ENCODE peak calls at places on chromosomes 11 and 22, in nine cellular contexts. P is aorta, U is neuronal stem cell, K is PC-3, B is suprapubic skin, R is coronary artery, D is RWPE2, M is GM12865, E is left ventricle myocardium inferior. T is an unnamed sample.

GRCh38 chr22:46061431-46062231 is 84.7 kb upstream of the WNT7B start:
- DNase-seq in P (peak), U (peak), E (peak), D (no peak), K (no peak), R (peak), M (no peak), B (peak), T (no peak)

GRCh38 chr11:71489311-71490043 is 36.5 kb downstream of the NADSYN1 start:
- DNase-seq in D (peak), B (no peak), P (no peak), M (peak), U (no peak), K (peak), E (no peak), R (no peak), T (no peak)

GRCh38 chr11:33324211-33324985 is 67.2 kb downstream of the HIPK3 start:
- DNase-seq in K (no peak), P (no peak), M (peak), U (no peak), R (no peak), B (no peak), E (no peak), D (no peak), T (no peak)

GRCh38 chr11:44264126-44264749 is 45.7 kb downstream of the ALX4 start:
- DNase-seq in B (no peak), K (no peak), U (no peak), E (no peak), D (no peak), P (no peak), R (no peak), M (no peak), T (no peak)

GRCh38 chr11:59791639-59792038 is 18.9 kb downstream of the MRPL16 start:
- DNase-seq in M (no peak), K (no peak), D (no peak), P (no peak), E (no peak), U (no peak), B (no peak), R (no peak), T (no peak)

GRCh38 chr11:3627291-3627690 is 14.5 kb downstream of the ART5 start:
- DNase-seq in D (no peak), U (no peak), P (no peak), K (no peak), M (no peak), R (no peak), B (no peak), E (no peak), T (peak)

GRCh38 chr22:19663286-19663815 is 51.0 kb upstream of the SEPTIN5 start:
- DNase-seq in R (no peak), U (no peak), K (peak), E (peak), M (peak), D (no peak), P (peak), B (no peak), T (peak)

GRCh38 chr22:48944433-48944755 is 883.3 kb downstream of the BRD1 start:
- DNase-seq in K (no peak), D (no peak), U (no peak), R (peak), B (peak), E (no peak), M (no peak), P (no peak), T (no peak)

GRCh38 chr11:42237701-42238235 is 778.3 kb upstream of the LRRC4C start:
- DNase-seq in R (no peak), K (peak), P (no peak), D (no peak), U (no peak), M (no peak), E (no peak), B (no peak), T (peak)

GRCh38 chr22:27982106-27982505 is 63.0 kb upstream of the PITPNB start:
- DNase-seq in D (no peak), K (no peak), M (no peak), U (no peak), B (no peak), P (no peak), E (no peak), R (peak), T (no peak)

GRCh38 chr11:86151188-86152005 is 82.5 kb upstream of the PICALM start:
- DNase-seq in E (peak), D (no peak), P (peak), B (no peak), M (peak), R (peak), K (peak), U (no peak), T (no peak)

GRCh38 chr11:95922536-95923440 is 1.1 kb downstream of the MTMR2 start:
- DNase-seq in R (no peak), B (no peak), M (no peak), P (no peak), K (peak), E (no peak), U (no peak), D (no peak), T (no peak)

GRCh38 chr22:33887173-33887572 is 33.1 kb downstream of the LARGE1 start:
- DNase-seq in U (no peak), K (no peak), R (no peak), P (no peak), M (no peak), B (no peak), E (no peak), D (no peak), T (no peak)

GRCh38 chr11:67271548-67272284 is 5.4 kb downstream of the GRK2 start:
- DNase-seq in P (peak), R (peak), E (no peak), U (no peak), B (peak), M (peak), D (peak), K (no peak), T (no peak)

GRCh38 chr11:44000731-44001130 is 47.0 kb upstream of the ACCSL start:
- DNase-seq in R (no peak), K (no peak), U (no peak), P (no peak), M (no peak), B (no peak), E (no peak), D (no peak), T (no peak)

GRCh38 chr11:64539239-64539638 is 51.8 kb upstream of the SLC22A12 start:
- DNase-seq in E (no peak), B (peak), M (no peak), U (no peak), D (no peak), P (no peak), R (no peak), K (no peak), T (no peak)

GRCh38 chr11:68992743-68993255 is 12.0 kb upstream of the MRGPRD start:
- DNase-seq in E (no peak), B (peak), K (no peak), R (no peak), D (no peak), M (no peak), P (peak), U (no peak), T (no peak)

GRCh38 chr11:64138413-64138812 is 27.5 kb downstream of the MACROD1 start:
- DNase-seq in R (no peak), P (no peak), D (no peak), B (no peak), U (no peak), E (no peak), K (no peak), M (no peak), T (no peak)

GRCh38 chr11:65606876-65607613 is 7.0 kb downstream of the MAP3K11 start:
- DNase-seq in P (peak), E (peak), B (peak), U (peak), M (no peak), D (no peak), K (no peak), R (peak), T (peak)

GRCh38 chr11:15687342-15687741 is 572.6 kb downstream of the INSC start:
- DNase-seq in E (no peak), B (no peak), R (no peak), P (no peak), M (no peak), U (no peak), D (no peak), K (no peak), T (no peak)

GRCh38 chr11:1750481-1750839 is at the start of gene IFITM10:
- DNase-seq in B (no peak), E (peak), R (no peak), U (no peak), P (peak), K (no peak), D (peak), M (no peak), T (no peak)

GRCh38 chr11:134506046-134506445 is 94.0 kb upstream of the B3GAT1 start:
- DNase-seq in U (no peak), E (no peak), D (no peak), B (no peak), R (no peak), P (no peak), M (no peak), K (no peak), T (no peak)

GRCh38 chr11:73310076-73310475 is 2.0 kb downstream of the ARHGEF17 start:
- DNase-seq in M (no peak), B (no peak), R (no peak), D (no peak), P (peak), E (no peak), K (no peak), U (no peak), T (no peak)

GRCh38 chr11:80503990-80504389 is 1063.2 kb upstream of the TENM4 start:
- DNase-seq in P (no peak), K (no peak), D (no peak), U (no peak), B (no peak), E (no peak), M (no peak), R (no peak), T (no peak)

GRCh38 chr22:50599816-50600454 is 658 bp upstream of the MAPK8IP2 start:
- DNase-seq in B (peak), U (peak), E (peak), M (peak), R (no peak), P (peak), K (peak), D (peak), T (no peak)

GRCh38 chr11:859394-860131 is 16.9 kb downstream of the TSPAN4 start:
- DNase-seq in M (no peak), R (no peak), K (peak), D (no peak), P (peak), E (peak), U (no peak), B (no peak), T (no peak)

GRCh38 chr11:3056296-3057068 is 741 bp downstream of the CARS1 start:
- DNase-seq in U (no peak), B (no peak), P (no peak), D (no peak), R (no peak), K (peak), E (no peak), M (peak), T (no peak)

GRCh38 chr11:115652094-115652493 is 147.9 kb upstream of the CADM1 start:
- DNase-seq in U (no peak), K (no peak), B (no peak), R (no peak), E (no peak), P (no peak), D (no peak), M (no peak), T (no peak)

GRCh38 chr22:21736084-21736642 is 569 bp upstream of the YPEL1 start:
- DNase-seq in E (no peak), U (no peak), K (no peak), R (no peak), D (no peak), P (no peak), B (no peak), M (no peak), T (no peak)

GRCh38 chr11:2988996-2989395 is 3.1 kb downstream of the NAP1L4 start:
- DNase-seq in E (no peak), M (peak), B (no peak), P (no peak), K (no peak), R (no peak), U (no peak), D (no peak), T (peak)

GRCh38 chr11:11374358-11375148 is 21.5 kb upstream of the CSNK2A3 start:
- DNase-seq in K (no peak), R (no peak), P (no peak), E (no peak), U (no peak), M (no peak), B (no peak), D (no peak), T (no peak)

GRCh38 chr11:131467645-131468270 is 97.3 kb downstream of the NTM start:
- DNase-seq in K (no peak), B (no peak), M (no peak), D (no peak), P (no peak), U (no peak), R (no peak), E (no peak), T (no peak)

GRCh38 chr22:31852691-31853370 is 91.5 kb upstream of the YWHAH start:
- DNase-seq in E (no peak), B (peak), P (no peak), U (no peak), M (no peak), R (no peak), D (no peak), K (no peak), T (no peak)

GRCh38 chr11:122628691-122629555 is 26.6 kb upstream of the UBASH3B start:
- DNase-seq in M (peak), P (peak), U (peak), E (peak), R (no peak), D (no peak), K (peak), B (no peak), T (no peak)

GRCh38 chr11:57901278-57901677 is 122.4 kb upstream of the OR9Q1 start:
- DNase-seq in D (no peak), K (no peak), R (no peak), U (no peak), B (no peak), M (no peak), E (no peak), P (no peak), T (no peak)

GRCh38 chr22:46641829-46642266 is 21.7 kb downstream of the GRAMD4 start:
- DNase-seq in U (no peak), K (no peak), M (no peak), R (no peak), E (no peak), B (no peak), P (no peak), D (no peak), T (peak)

GRCh38 chr11:18567081-18567480 is 21.5 kb downstream of the UEVLD start:
- DNase-seq in D (no peak), U (no peak), M (no peak), B (no peak), E (no peak), R (no peak), P (no peak), K (no peak), T (no peak)

GRCh38 chr11:18566406-18566805 is 22.1 kb downstream of the UEVLD start:
- DNase-seq in E (no peak), U (no peak), K (no peak), D (no peak), M (no peak), R (no peak), P (no peak), B (no peak), T (no peak)

GRCh38 chr11:18563090-18563730 is 25.3 kb downstream of the UEVLD start:
- DNase-seq in D (no peak), R (no peak), E (no peak), B (no peak), P (no peak), U (no peak), K (no peak), M (no peak), T (no peak)

GRCh38 chr11:18564149-18564548 is 24.4 kb downstream of the UEVLD start:
- DNase-seq in B (no peak), U (no peak), R (no peak), K (no peak), M (no peak), E (no peak), P (no peak), D (no peak), T (no peak)
- H3K4me3 ChIP-seq in B (no peak), U (no peak), R (no peak), K (no peak), M (no peak), E (no peak), P (no peak), D (no peak), T (no peak)

DNA sequence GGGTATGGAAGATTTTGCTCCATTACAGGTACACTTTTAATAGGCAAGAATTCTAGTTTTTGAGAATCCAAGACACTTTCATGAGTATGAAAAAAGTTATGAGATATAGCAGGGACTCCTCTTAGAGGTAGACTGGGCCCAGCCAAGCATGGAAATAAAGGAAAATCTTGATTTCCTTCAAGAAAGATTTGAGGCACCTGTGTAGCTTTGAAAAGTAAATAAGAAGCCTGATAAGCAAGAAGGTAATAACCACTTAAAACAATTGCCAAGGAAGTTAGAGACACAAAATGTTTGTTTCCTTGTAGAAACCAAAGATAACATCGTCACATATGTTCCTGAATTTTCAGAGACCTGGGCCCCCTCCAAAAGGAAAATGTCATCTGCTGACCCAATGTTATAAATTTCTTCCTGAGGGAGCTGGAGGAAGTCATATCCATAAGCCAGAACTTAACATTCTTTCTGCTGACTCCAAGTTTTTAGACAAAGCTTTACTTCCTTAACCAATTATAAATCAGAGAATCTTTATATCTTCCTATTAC is 314.5 kb upstream of the ANO3 start:
- DNase-seq in U (no peak), D (no peak), M (no peak), B (no peak), K (no peak), R (no peak), E (no peak), P (no peak), T (no peak)
- H3K4me3 ChIP-seq in U (no peak), D (no peak), M (no peak), B (no peak), K (no peak), R (no peak), E (no peak), P (no peak), T (no peak)

DNA sequence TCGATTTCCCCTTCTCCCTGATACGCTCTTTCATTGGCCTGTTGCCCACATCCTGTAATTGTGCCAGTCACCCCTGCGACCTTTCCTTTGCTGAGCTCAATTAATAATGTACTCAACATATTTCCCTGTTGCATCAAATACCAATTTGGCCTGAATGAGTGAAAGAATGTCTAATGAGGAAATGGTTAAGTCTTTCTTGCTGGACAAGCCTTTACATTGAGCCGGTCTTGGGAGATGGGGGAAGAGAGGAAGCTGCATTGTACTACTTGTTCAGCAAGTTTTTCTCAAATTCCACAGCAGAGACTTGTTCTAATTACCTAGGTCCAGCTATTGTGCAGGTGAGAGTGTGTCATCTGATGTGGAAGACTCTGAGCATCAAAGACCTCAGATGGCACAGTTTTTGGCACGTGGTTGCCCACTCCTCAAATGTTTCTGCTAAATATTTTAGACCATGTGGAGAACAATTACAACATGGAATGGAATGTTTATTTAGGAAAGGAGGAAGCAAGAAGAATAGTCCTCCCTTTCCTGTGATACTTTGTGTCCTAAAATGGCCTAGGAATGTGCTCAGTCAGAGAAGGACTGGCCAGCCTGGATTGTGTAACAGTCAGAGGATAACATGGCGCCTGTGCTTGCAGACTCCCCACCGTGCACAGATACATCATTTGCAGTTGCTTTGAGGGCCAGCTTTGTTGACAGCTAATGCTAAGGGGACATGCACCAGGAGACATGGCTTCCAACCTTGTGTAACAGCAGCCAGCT is 129.5 kb upstream of the E2F8 start:
- DNase-seq in E (peak), B (peak), M (no peak), R (peak), D (peak), U (no peak), P (peak), K (peak), T (no peak)
- H3K4me3 ChIP-seq in E (no peak), B (no peak), M (no peak), R (no peak), D (no peak), U (no peak), P (no peak), K (no peak), T (no peak)

GRCh38 chr11:119092880-119093665 is 8.4 kb downstream of the HMBS start:
- DNase-seq in D (no peak), M (no peak), K (peak), P (no peak), U (no peak), B (no peak), R (no peak), E (no peak), T (no peak)
- H3K4me3 ChIP-seq in D (peak), M (peak), K (peak), P (no peak), U (peak), B (peak), R (peak), E (peak), T (peak)

GRCh38 chr11:105033781-105034180 is 1.2 kb downstream of the CASP1 start:
- DNase-seq in D (no peak), E (no peak), K (no peak), M (no peak), R (no peak), B (no peak), U (no peak), P (no peak), T (no peak)
- H3K4me3 ChIP-seq in D (no peak), E (peak), K (no peak), M (peak), R (peak), B (peak), U (no peak), P (no peak), T (no peak)

GRCh38 chr11:130452171-130452570 is 3.7 kb downstream of the ADAMTS15 start:
- DNase-seq in M (no peak), E (no peak), P (no peak), K (no peak), R (no peak), B (no peak), D (no peak), U (no peak), T (no peak)

GRCh38 chr11:130452941-130453340 is 4.5 kb downstream of the ADAMTS15 start:
- DNase-seq in D (no peak), B (no peak), M (no peak), U (no peak), K (no peak), R (no peak), E (peak), P (no peak), T (no peak)

GRCh38 chr11:130449996-130450419 is 1.6 kb downstream of the ADAMTS15 start:
- DNase-seq in P (peak), D (no peak), R (peak), B (peak), U (no peak), E (peak), M (no peak), K (no peak), T (no peak)

GRCh38 chr11:130449246-130449990 is 973 bp downstream of the ADAMTS15 start:
- DNase-seq in M (no peak), B (no peak), K (no peak), U (no peak), P (no peak), E (no peak), R (no peak), D (no peak), T (no peak)

DNA sequence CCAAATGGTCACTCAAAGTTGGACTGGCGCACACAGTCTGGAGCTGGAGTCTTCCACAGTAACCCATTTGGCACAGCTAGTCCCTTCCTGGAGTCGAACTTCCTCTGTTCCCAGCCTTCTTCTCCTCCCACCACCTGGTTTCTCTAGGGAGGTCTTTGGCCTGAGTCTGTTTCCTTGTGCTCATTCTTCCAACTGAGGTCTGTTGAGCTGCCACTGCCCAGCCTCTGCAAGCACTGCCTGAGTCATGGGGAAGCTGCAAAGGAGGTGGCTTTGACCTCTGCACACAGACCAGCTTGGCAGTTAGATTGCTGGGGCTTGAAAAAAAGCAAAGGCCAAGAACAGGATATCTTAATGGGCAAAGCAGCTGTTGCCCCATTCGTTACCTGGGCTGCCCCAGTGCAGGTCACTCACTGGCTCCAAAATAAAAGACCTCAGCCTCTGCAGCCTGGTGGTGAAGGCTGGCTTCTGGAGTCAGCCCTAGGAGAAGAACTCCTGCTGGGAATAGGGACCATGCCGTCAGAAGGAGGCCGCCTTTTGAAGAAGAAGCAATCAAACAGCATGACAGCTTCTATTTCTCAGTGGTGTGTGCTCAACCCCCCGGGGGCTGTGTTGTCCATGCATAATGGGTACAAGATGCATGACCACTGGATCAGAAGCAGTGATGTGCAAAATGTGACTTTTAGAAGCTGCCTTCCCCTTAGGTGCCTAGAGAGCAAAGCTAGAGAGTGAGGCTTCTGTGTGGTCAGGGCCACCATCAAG is 3.0 kb downstream of the ADAMTS15 start:
- DNase-seq in U (no peak), E (peak), M (no peak), R (no peak), P (no peak), D (no peak), B (no peak), K (peak), T (no peak)
- H3K4me3 ChIP-seq in U (no peak), E (peak), M (no peak), R (peak), P (no peak), D (no peak), B (peak), K (peak), T (peak)